ENCODE peak calls at places on chromosomes 11 and 22, in eight cellular contexts. D is fibroblast of lung, I is fibroblast of mammary gland, L is heart right ventricle, G is HL-60, Z is sigmoid colon, A is esophagus squamous epithelium, F is colonic mucosa. H is an unnamed sample.

GRCh38 chr11:3837793-3838192 is 3.0 kb downstream of the RHOG start:
- DNase-seq in D (no peak), I (peak; percentile 50), L (peak; percentile 59), G (peak; percentile 92), Z (peak; percentile 76), A (no peak), F (peak; percentile 49), H (no peak)

GRCh38 chr11:102971766-102972165 is 16.2 kb upstream of the MMP13 start:
- DNase-seq in D (peak; percentile 18), I (peak; percentile 75), L (no peak), G (no peak), Z (no peak), A (no peak), F (no peak), H (no peak)

GRCh38 chr11:20047755-20048154 is 112.5 kb downstream of the DBX1 start:
- DNase-seq in D (no peak), I (no peak), L (no peak), G (no peak), Z (no peak), A (no peak), F (no peak), H (no peak)

GRCh38 chr11:86672007-86672621 is at the start of gene ME3:
- DNase-seq in D (peak; percentile 59), I (peak; percentile 49), L (peak; percentile 72), G (peak; percentile 40), Z (peak; percentile 89), A (no peak), F (peak; percentile 71), H (peak; percentile 43)

GRCh38 chr11:119791701-119792151 is 62.7 kb upstream of the NECTIN1 start:
- DNase-seq in D (no peak), I (peak; percentile 84), L (no peak), G (no peak), Z (peak; percentile 52), A (no peak), F (no peak), H (no peak)

GRCh38 chr11:76702378-76703128 is 32.0 kb upstream of the LRRC32 start:
- DNase-seq in D (no peak), I (peak; percentile 13), L (no peak), G (no peak), Z (no peak), A (no peak), F (no peak), H (no peak)

GRCh38 chr22:50274311-50274710 is 4.1 kb upstream of the MAPK11 start:
- DNase-seq in D (peak; percentile 74), I (peak; percentile 62), L (peak; percentile 57), G (no peak), Z (no peak), A (no peak), F (no peak), H (peak; percentile 76)

GRCh38 chr22:32044913-32045312 is 1.9 kb downstream of the SLC5A1 start:
- DNase-seq in D (no peak), I (peak; percentile 7), L (no peak), G (no peak), Z (no peak), A (no peak), F (peak; percentile 86), H (no peak)

GRCh38 chr11:45554230-45554967 is 111.0 kb downstream of the CHST1 start:
- DNase-seq in D (no peak), I (no peak), L (no peak), G (no peak), Z (no peak), A (no peak), F (no peak), H (peak; percentile 11)

GRCh38 chr11:9717040-9717357 is 53.1 kb downstream of the SWAP70 start:
- DNase-seq in D (no peak), I (no peak), L (no peak), G (no peak), Z (no peak), A (no peak), F (no peak), H (no peak)

GRCh38 chr22:30556388-30556787 is 9.8 kb upstream of the SEC14L6 start:
- DNase-seq in D (no peak), I (no peak), L (no peak), G (no peak), Z (no peak), A (no peak), F (no peak), H (no peak)

GRCh38 chr11:118882489-118882888 is 1.2 kb upstream of the CXCR5 start:
- DNase-seq in D (no peak), I (no peak), L (no peak), G (no peak), Z (no peak), A (no peak), F (no peak), H (no peak)

GRCh38 chr22:42261266-42261665 is 9.2 kb downstream of the TCF20 start:
- DNase-seq in D (peak; percentile 83), I (peak; percentile 64), L (no peak), G (no peak), Z (no peak), A (no peak), F (no peak), H (no peak)

GRCh38 chr22:37256075-37256726 is 12.1 kb upstream of the RAC2 start:
- DNase-seq in D (no peak), I (no peak), L (no peak), G (no peak), Z (no peak), A (no peak), F (no peak), H (no peak)

GRCh38 chr11:123481647-123482046 is 51.6 kb downstream of the GRAMD1B start:
- DNase-seq in D (no peak), I (no peak), L (no peak), G (no peak), Z (no peak), A (no peak), F (no peak), H (no peak)

GRCh38 chr11:67261635-67261941 is 4.7 kb upstream of the GRK2 start:
- DNase-seq in D (no peak), I (no peak), L (no peak), G (no peak), Z (peak; percentile 67), A (no peak), F (no peak), H (no peak)
- H3K4me3 ChIP-seq in D (no peak overlapping the region), I (peak overlapping the region; percentile 23), L (no peak overlapping the region), G (no peak overlapping the region), Z (peak overlapping the region; percentile 39), A (peak overlapping the region; percentile 31), F (peak overlapping the region; percentile 19), H (peak overlapping the region; percentile 50)

GRCh38 chr11:111905391-111905790 is 6.2 kb downstream of the CRYAB start:
- DNase-seq in D (no peak), I (no peak), L (peak; percentile 36), G (peak; percentile 10), Z (no peak), A (no peak), F (no peak), H (no peak)

GRCh38 chr11:111910637-111911562 is 670 bp downstream of the CRYAB start:
- DNase-seq in D (no peak), I (no peak), L (peak; percentile 64), G (no peak), Z (no peak), A (no peak), F (no peak), H (peak; percentile 84)

GRCh38 chr11:111908639-111909305 is 2.8 kb downstream of the CRYAB start:
- DNase-seq in D (no peak), I (no peak), L (no peak), G (no peak), Z (no peak), A (no peak), F (no peak), H (no peak)

GRCh38 chr11:111909378-111909777 is 2.2 kb downstream of the CRYAB start:
- DNase-seq in D (no peak), I (no peak), L (no peak), G (no peak), Z (no peak), A (no peak), F (no peak), H (no peak)

GRCh38 chr11:111906680-111907079 is 4.9 kb downstream of the CRYAB start:
- DNase-seq in D (no peak), I (no peak), L (no peak), G (no peak), Z (no peak), A (no peak), F (no peak), H (no peak)
- H3K4me3 ChIP-seq in D (no peak overlapping the region), I (no peak overlapping the region), L (no peak overlapping the region), G (no peak overlapping the region), Z (no peak overlapping the region), A (no peak overlapping the region), F (no peak overlapping the region), H (no peak overlapping the region)

GRCh38 chr11:47466701-47467250 is 17.8 kb upstream of the RAPSN start:
- DNase-seq in D (peak; percentile 62), I (peak; percentile 42), L (peak; percentile 45), G (no peak), Z (peak; percentile 82), A (no peak), F (peak; percentile 43), H (peak; percentile 78)

GRCh38 chr11:47466201-47466600 is 17.3 kb upstream of the RAPSN start:
- DNase-seq in D (peak; percentile 65), I (peak; percentile 75), L (no peak), G (no peak), Z (no peak), A (no peak), F (no peak), H (no peak)

GRCh38 chr11:47469411-47470179 is 20.7 kb upstream of the RAPSN start:
- DNase-seq in D (peak; percentile 41), I (peak; percentile 62), L (no peak), G (no peak), Z (no peak), A (no peak), F (no peak), H (no peak)

GRCh38 chr11:47468598-47469214 is 19.8 kb upstream of the RAPSN start:
- DNase-seq in D (peak; percentile 5), I (peak; percentile 39), L (no peak), G (no peak), Z (no peak), A (no peak), F (no peak), H (no peak)

DNA sequence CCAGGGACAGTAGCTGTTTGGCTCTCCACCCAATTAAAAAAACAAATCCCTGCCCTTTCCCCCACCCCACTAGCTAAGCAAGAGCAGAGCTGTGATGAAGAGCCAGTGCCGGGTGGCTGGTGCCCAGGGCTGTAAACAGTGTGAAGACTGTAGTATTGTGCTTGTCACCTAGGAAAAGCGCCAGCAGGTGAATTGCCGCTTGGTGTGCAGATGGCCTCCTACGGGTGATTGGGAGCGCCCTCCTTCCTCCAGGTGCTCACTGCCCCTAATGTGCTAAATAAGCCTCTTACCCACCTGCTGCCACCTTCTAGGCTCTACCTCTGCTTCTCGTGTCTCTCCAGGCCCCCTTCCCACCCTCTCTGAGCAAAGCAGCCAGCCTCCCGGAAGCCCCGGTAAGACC is 18.4 kb upstream of the RAPSN start:
- DNase-seq in D (no peak), I (no peak), L (no peak), G (no peak), Z (peak; percentile 70), A (no peak), F (peak; percentile 68), H (no peak)
- H3K4me3 ChIP-seq in D (no peak overlapping the region), I (no peak overlapping the region), L (no peak overlapping the region), G (no peak overlapping the region), Z (no peak overlapping the region), A (no peak overlapping the region), F (no peak overlapping the region), H (no peak overlapping the region)

DNA sequence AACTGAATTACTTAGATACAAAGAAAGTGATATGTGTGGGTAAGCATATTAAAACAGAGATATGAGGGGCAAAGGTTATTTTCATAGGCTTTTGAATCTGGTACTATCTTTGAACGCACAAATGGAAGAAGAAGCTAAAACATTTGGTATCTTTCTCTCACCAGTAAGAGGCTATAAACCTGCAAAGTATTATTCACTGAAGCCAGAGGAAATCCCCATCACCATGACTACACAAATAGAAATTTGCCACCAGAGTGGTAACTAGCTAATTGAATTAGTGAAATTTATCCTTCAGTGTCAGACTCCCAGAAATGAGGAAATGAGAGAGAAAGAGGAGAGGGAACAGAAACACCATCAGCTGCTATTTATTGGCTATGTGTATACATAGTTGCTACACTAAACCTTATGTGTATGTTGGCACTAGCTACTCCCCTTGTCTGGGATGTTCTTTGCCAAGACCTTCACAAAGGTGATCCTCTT is 503.4 kb downstream of the DLG2 start:
- DNase-seq in D (no peak), I (no peak), L (no peak), G (no peak), Z (no peak), A (no peak), F (no peak), H (no peak)
- H3K4me3 ChIP-seq in D (no peak overlapping the region), I (no peak overlapping the region), L (no peak overlapping the region), G (no peak overlapping the region), Z (no peak overlapping the region), A (no peak overlapping the region), F (no peak overlapping the region), H (no peak overlapping the region)